ENCODE peak calls at places on chromosomes 12 and 14, in seven cellular contexts. One of them, this sample, is unnamed.

GRCh38 chr12:22981711-22982110 is 356.7 kb downstream of the ETNK1 start:
- DNase-seq in effector memory CD4-positive, alpha-beta T cell: no peak
- DNase-seq in C1 segment of cervical spinal cord: no peak
- DNase-seq in NCI-H2081: no peak
- DNase-seq in pons: no peak
- DNase-seq in transverse colon: no peak
- DNase-seq in HEK293T: no peak
- DNase-seq in this sample: no peak

GRCh38 chr12:31626270-31626669 is 33.2 kb upstream of the ETFBKMT start:
- DNase-seq in effector memory CD4-positive, alpha-beta T cell: no peak
- DNase-seq in C1 segment of cervical spinal cord: no peak
- DNase-seq in NCI-H2081: no peak
- DNase-seq in pons: no peak
- DNase-seq in transverse colon: no peak
- DNase-seq in HEK293T: no peak
- DNase-seq in this sample: no peak

GRCh38 chr12:96436366-96437295 is 36.4 kb upstream of the CDK17 start:
- DNase-seq in effector memory CD4-positive, alpha-beta T cell: no peak
- DNase-seq in C1 segment of cervical spinal cord: no peak
- DNase-seq in NCI-H2081: no peak
- DNase-seq in pons: peak; percentile 31
- DNase-seq in transverse colon: no peak
- DNase-seq in HEK293T: no peak
- DNase-seq in this sample: no peak

GRCh38 chr12:26643532-26644315 is 189.3 kb downstream of the ITPR2 start:
- DNase-seq in effector memory CD4-positive, alpha-beta T cell: no peak
- DNase-seq in C1 segment of cervical spinal cord: no peak
- DNase-seq in NCI-H2081: no peak
- DNase-seq in pons: no peak
- DNase-seq in transverse colon: no peak
- DNase-seq in HEK293T: no peak
- DNase-seq in this sample: no peak

GRCh38 chr12:53065975-53066593 is 13.1 kb downstream of the SPRYD3 start:
- DNase-seq in effector memory CD4-positive, alpha-beta T cell: peak; percentile 27
- DNase-seq in C1 segment of cervical spinal cord: peak; percentile 27
- DNase-seq in NCI-H2081: peak; percentile 68
- DNase-seq in pons: peak; percentile 65
- DNase-seq in transverse colon: peak; percentile 83
- DNase-seq in HEK293T: peak; percentile 87
- DNase-seq in this sample: no peak

GRCh38 chr14:90810808-90811207 is 5.4 kb downstream of the TTC7B start:
- DNase-seq in effector memory CD4-positive, alpha-beta T cell: no peak
- DNase-seq in C1 segment of cervical spinal cord: peak; percentile 60
- DNase-seq in NCI-H2081: no peak
- DNase-seq in pons: no peak
- DNase-seq in transverse colon: no peak
- DNase-seq in HEK293T: no peak
- DNase-seq in this sample: no peak

GRCh38 chr12:6345319-6346071 is 3.6 kb upstream of the TNFRSF1A start:
- DNase-seq in effector memory CD4-positive, alpha-beta T cell: no peak
- DNase-seq in C1 segment of cervical spinal cord: no peak
- DNase-seq in NCI-H2081: no peak
- DNase-seq in pons: no peak
- DNase-seq in transverse colon: no peak
- DNase-seq in HEK293T: no peak
- DNase-seq in this sample: no peak

GRCh38 chr12:69843653-69844052 is 18.6 kb downstream of the MYRFL start:
- DNase-seq in effector memory CD4-positive, alpha-beta T cell: no peak
- DNase-seq in C1 segment of cervical spinal cord: peak; percentile 80
- DNase-seq in NCI-H2081: no peak
- DNase-seq in pons: no peak
- DNase-seq in transverse colon: no peak
- DNase-seq in HEK293T: no peak
- DNase-seq in this sample: no peak

GRCh38 chr12:76247992-76248391 is 100.2 kb downstream of the BBS10 start:
- DNase-seq in effector memory CD4-positive, alpha-beta T cell: no peak
- DNase-seq in C1 segment of cervical spinal cord: no peak
- DNase-seq in NCI-H2081: no peak
- DNase-seq in pons: no peak
- DNase-seq in transverse colon: no peak
- DNase-seq in HEK293T: no peak
- DNase-seq in this sample: no peak

GRCh38 chr14:99232406-99233214 is 39.4 kb downstream of the BCL11B start:
- DNase-seq in effector memory CD4-positive, alpha-beta T cell: no peak
- DNase-seq in C1 segment of cervical spinal cord: no peak
- DNase-seq in NCI-H2081: no peak
- DNase-seq in pons: no peak
- DNase-seq in transverse colon: no peak
- DNase-seq in HEK293T: no peak
- DNase-seq in this sample: peak; percentile 39

GRCh38 chr14:69008411-69008810 is 29.3 kb upstream of the ACTN1 start:
- DNase-seq in effector memory CD4-positive, alpha-beta T cell: no peak
- DNase-seq in C1 segment of cervical spinal cord: no peak
- DNase-seq in NCI-H2081: no peak
- DNase-seq in pons: no peak
- DNase-seq in transverse colon: no peak
- DNase-seq in HEK293T: peak; percentile 25
- DNase-seq in this sample: no peak

GRCh38 chr12:111297703-111298426 is 71.0 kb downstream of the PHETA1 start:
- DNase-seq in effector memory CD4-positive, alpha-beta T cell: no peak
- DNase-seq in C1 segment of cervical spinal cord: no peak
- DNase-seq in NCI-H2081: no peak
- DNase-seq in pons: no peak
- DNase-seq in transverse colon: no peak
- DNase-seq in HEK293T: no peak
- DNase-seq in this sample: no peak

GRCh38 chr12:92614041-92614440 is 88.7 kb upstream of the PLEKHG7 start:
- DNase-seq in effector memory CD4-positive, alpha-beta T cell: no peak
- DNase-seq in C1 segment of cervical spinal cord: no peak
- DNase-seq in NCI-H2081: no peak
- DNase-seq in pons: no peak
- DNase-seq in transverse colon: no peak
- DNase-seq in HEK293T: no peak
- DNase-seq in this sample: no peak

GRCh38 chr14:88340357-88340756 is 17.3 kb upstream of the KCNK10 start:
- DNase-seq in effector memory CD4-positive, alpha-beta T cell: no peak
- DNase-seq in C1 segment of cervical spinal cord: no peak
- DNase-seq in NCI-H2081: no peak
- DNase-seq in pons: no peak
- DNase-seq in transverse colon: no peak
- DNase-seq in HEK293T: no peak
- DNase-seq in this sample: no peak

GRCh38 chr12:11621797-11622423 is 27.6 kb upstream of the ETV6 start:
- DNase-seq in effector memory CD4-positive, alpha-beta T cell: no peak
- DNase-seq in C1 segment of cervical spinal cord: no peak
- DNase-seq in NCI-H2081: peak; percentile 22
- DNase-seq in pons: peak; percentile 34
- DNase-seq in transverse colon: peak; percentile 22
- DNase-seq in HEK293T: no peak
- DNase-seq in this sample: no peak

This sample was measured in RWPE2.